ENCODE peak calls at places on chromosomes 12 and 14, in ten cellular contexts. C is activated CD4-positive, alpha-beta memory T cell treated with anti-CD3 and anti-CD28 coated beads for 36 hours; A is activated CD4-positive, alpha-beta T cell treated with anti-CD3 and anti-CD28 coated beads for 4 hours; I is NCI-H510A; P is AG10803; S is RCC 7860; L is kidney glomerular epithelial cell; X is NCI-H345; H is GM23248; E is left ventricle myocardium inferior. N is an unnamed sample.

GRCh38 chr12:79769860-79770485 is 79.2 kb upstream of the PAWR start:
- DNase-seq in H (no peak), C (no peak), L (no peak), X (no peak), I (no peak), S (no peak), P (no peak), E (no peak), A (no peak), N (no peak)

GRCh38 chr14:68521952-68522509 is 270.8 kb downstream of the ZFP36L1 start:
- DNase-seq in S (no peak), L (no peak), P (no peak), A (no peak), I (no peak), C (no peak), X (no peak), E (no peak), H (no peak), N (no peak)

GRCh38 chr12:58341791-58342190 is 400.4 kb downstream of the ATP23 start:
- DNase-seq in X (peak), E (no peak), I (no peak), H (peak), L (no peak), C (no peak), S (no peak), A (no peak), P (peak), N (no peak)

GRCh38 chr12:52254180-52254964 is 20.1 kb upstream of the KRT86 start:
- DNase-seq in P (no peak), I (no peak), H (no peak), X (no peak), L (no peak), C (no peak), S (no peak), A (no peak), E (no peak), N (no peak)

GRCh38 chr12:72098622-72099021 is 160.0 kb downstream of the TPH2 start:
- DNase-seq in L (no peak), S (no peak), I (no peak), A (no peak), X (no peak), H (no peak), C (no peak), P (no peak), E (no peak), N (no peak)

GRCh38 chr12:109491671-109492070 is 14.2 kb downstream of the UBE3B start:
- DNase-seq in S (no peak), I (no peak), A (no peak), X (no peak), E (no peak), L (no peak), H (no peak), P (no peak), C (no peak), N (no peak)

GRCh38 chr14:80959448-80960006 is 4.1 kb downstream of the TSHR start:
- DNase-seq in I (no peak), E (no peak), C (peak), X (peak), H (no peak), A (peak), L (no peak), P (no peak), S (no peak), N (no peak)

GRCh38 chr12:112759786-112760185 is 31.8 kb upstream of the RPH3A start:
- DNase-seq in C (no peak), X (no peak), S (no peak), E (no peak), I (no peak), H (no peak), A (no peak), P (no peak), L (no peak), N (no peak)

GRCh38 chr14:54814076-54814475 is 88.5 kb downstream of the GCH1 start:
- DNase-seq in I (no peak), S (no peak), C (peak), H (peak), E (no peak), P (no peak), A (no peak), L (no peak), X (no peak), N (no peak)

GRCh38 chr14:50013198-50013918 is 103.0 kb downstream of the VCPKMT start:
- DNase-seq in A (no peak), X (no peak), I (no peak), L (no peak), C (peak), S (peak), P (no peak), H (peak), E (no peak), N (no peak)

GRCh38 chr12:109902866-109903265 is 2.8 kb downstream of the TCHP start:
- DNase-seq in S (no peak), H (no peak), A (no peak), L (no peak), I (no peak), X (no peak), P (no peak), C (no peak), E (no peak), N (no peak)

GRCh38 chr12:52151859-52152783 is 39.7 kb downstream of the KRT80 start:
- DNase-seq in P (peak), E (peak), A (peak), H (peak), I (no peak), L (peak), C (peak), X (peak), S (peak), N (peak)

GRCh38 chr12:132275631-132276030 is 53.8 kb downstream of the GALNT9 start:
- DNase-seq in E (no peak), I (no peak), H (no peak), A (no peak), C (no peak), L (no peak), X (no peak), S (no peak), P (no peak), N (no peak)

GRCh38 chr14:80621701-80622100 is 319.8 kb downstream of the CEP128 start:
- DNase-seq in C (no peak), S (no peak), H (peak), L (no peak), P (peak), X (no peak), I (no peak), A (no peak), E (no peak), N (no peak)

GRCh38 chr14:29724991-29725390 is 202.7 kb downstream of the PRKD1 start:
- DNase-seq in E (no peak), A (no peak), L (no peak), X (no peak), P (no peak), C (no peak), I (peak), S (no peak), H (peak), N (peak)

GRCh38 chr12:92740421-92740820 is 37.6 kb downstream of the PLEKHG7 start:
- DNase-seq in C (no peak), I (no peak), L (no peak), X (no peak), P (peak), H (no peak), E (no peak), S (no peak), A (no peak), N (no peak)

GRCh38 chr12:49539406-49540228 is 787 bp downstream of the KCNH3 start:
- DNase-seq in H (no peak), E (no peak), S (no peak), L (no peak), A (no peak), P (no peak), C (no peak), X (no peak), I (no peak), N (no peak)

GRCh38 chr12:68855111-68855510 is 47.1 kb downstream of the MDM2 start:
- DNase-seq in A (no peak), P (no peak), X (no peak), I (no peak), S (no peak), C (no peak), H (no peak), L (no peak), E (no peak), N (no peak)

GRCh38 chr12:113348849-113349536 is 9.4 kb upstream of the PLBD2 start:
- DNase-seq in E (no peak), P (no peak), A (no peak), I (no peak), H (no peak), L (no peak), C (no peak), X (no peak), S (no peak), N (no peak)

GRCh38 chr14:95231966-95232365 is 74.6 kb upstream of the DICER1 start:
- DNase-seq in C (no peak), S (no peak), A (no peak), E (no peak), X (no peak), L (no peak), P (no peak), I (no peak), H (peak), N (no peak)

GRCh38 chr14:104683653-104684448 is 5.6 kb upstream of the INF2 start:
- DNase-seq in E (no peak), A (no peak), X (no peak), P (no peak), L (no peak), H (no peak), C (no peak), S (no peak), I (no peak), N (no peak)

GRCh38 chr14:101594511-101595148 is 33.3 kb downstream of the DIO3 start:
- DNase-seq in A (no peak), S (no peak), E (no peak), H (no peak), P (no peak), C (no peak), I (no peak), X (no peak), L (no peak), N (no peak)

GRCh38 chr12:106345739-106346138 is 11.8 kb upstream of the POLR3B start:
- DNase-seq in S (peak), L (peak), X (peak), C (no peak), H (peak), P (peak), A (no peak), I (no peak), E (no peak), N (peak)

GRCh38 chr12:2797721-2798418 is 3.1 kb downstream of the FKBP4 start:
- DNase-seq in L (no peak), S (no peak), A (no peak), P (no peak), H (peak), E (peak), I (no peak), C (no peak), X (no peak), N (no peak)

GRCh38 chr14:70803321-70804110 is 5.8 kb downstream of the MAP3K9 start:
- DNase-seq in H (no peak), E (no peak), P (no peak), S (no peak), X (no peak), C (no peak), I (no peak), L (no peak), A (no peak), N (no peak)

GRCh38 chr14:101101456-101102056 is 198.0 kb upstream of the RTL1 start:
- DNase-seq in I (no peak), S (peak), H (peak), X (peak), C (no peak), L (peak), E (no peak), A (no peak), P (no peak), N (peak)

GRCh38 chr12:54439521-54440255 is 20.6 kb upstream of the ITGA5 start:
- DNase-seq in H (peak), S (peak), I (no peak), A (no peak), L (peak), E (no peak), C (no peak), P (peak), X (peak), N (peak)

GRCh38 chr14:33943081-33943480 is 7.8 kb downstream of the EGLN3 start:
- DNase-seq in E (no peak), S (peak), X (peak), I (peak), C (no peak), H (no peak), A (no peak), P (no peak), L (peak), N (peak)

GRCh38 chr12:3980504-3981272 is 107.5 kb upstream of the PARP11 start:
- DNase-seq in E (no peak), H (no peak), P (no peak), A (no peak), C (no peak), S (no peak), I (no peak), L (no peak), X (no peak), N (no peak)

GRCh38 chr14:98622208-98623051 is 649.6 kb downstream of the BCL11B start:
- DNase-seq in E (no peak), H (no peak), S (no peak), P (peak), L (peak), C (no peak), A (no peak), I (no peak), X (no peak), N (no peak)

GRCh38 chr12:109304485-109304884 is 4.6 kb downstream of the FOXN4 start:
- DNase-seq in L (no peak), I (no peak), C (no peak), A (no peak), S (no peak), P (no peak), H (no peak), X (peak), E (no peak), N (no peak)

GRCh38 chr14:27506272-27506671 is 908.4 kb upstream of the NOVA1 start:
- DNase-seq in L (no peak), P (no peak), E (no peak), C (no peak), H (no peak), I (no peak), X (no peak), S (no peak), A (no peak), N (no peak)

GRCh38 chr12:110861729-110862128 is 14.9 kb downstream of the CCDC63 start:
- DNase-seq in S (no peak), I (no peak), E (no peak), X (no peak), P (no peak), H (no peak), C (no peak), A (no peak), L (no peak), N (no peak)

GRCh38 chr12:107126688-107127481 is 33.5 kb upstream of the CRY1 start:
- DNase-seq in H (peak), A (no peak), I (no peak), X (peak), P (peak), S (no peak), E (no peak), L (peak), C (no peak), N (no peak)

GRCh38 chr12:54404061-54405004 is 14.7 kb downstream of the ITGA5 start:
- DNase-seq in H (peak), E (no peak), X (peak), A (no peak), P (peak), C (peak), L (peak), I (no peak), S (no peak), N (peak)

GRCh38 chr12:131628341-131628740 is 82.5 kb upstream of the SFSWAP start:
- DNase-seq in H (no peak), L (no peak), S (no peak), X (no peak), E (no peak), A (no peak), I (no peak), C (no peak), P (no peak), N (no peak)

GRCh38 chr12:109770104-109770860 is 56.7 kb downstream of the FAM222A start:
- DNase-seq in C (no peak), S (no peak), H (no peak), E (no peak), L (no peak), X (no peak), I (no peak), A (no peak), P (no peak), N (no peak)

GRCh38 chr14:91911474-91912032 is 35.9 kb downstream of the FBLN5 start:
- DNase-seq in C (peak), L (peak), A (peak), X (peak), E (no peak), H (peak), P (peak), S (no peak), I (peak), N (no peak)

GRCh38 chr14:95359974-95360826 is 40.5 kb upstream of the CLMN start:
- DNase-seq in X (no peak), C (no peak), I (no peak), P (no peak), E (no peak), H (no peak), S (no peak), L (peak), A (no peak), N (no peak)

N was measured in Caki2.